ENCODE peak calls at places on chromosome 10, in nine cellular contexts. I is SK-N-SH, U is transverse colon, Y is psoas muscle, M is HepG2, B is fibroblast of lung, L is mammary epithelial cell, J is spleen, P is cardiac muscle cell. N is an unnamed sample. For H3K4me1, the result is how much of the 10 kb centered on the place peaks cover.

GRCh38 chr10:61606971-61607907 is 55.5 kb upstream of the CABCOCO1 start:
- DNase-seq in I (no peak), U (no peak), Y (no peak), M (peak), B (no peak), L (no peak), J (no peak), P (peak), N (no peak)

GRCh38 chr10:30027057-30028005 is 32.1 kb downstream of the JCAD start:
- DNase-seq in I (no peak), U (peak), Y (peak), M (no peak), B (no peak), L (peak), J (peak), P (no peak), N (peak)

GRCh38 chr10:104054430-104054829 is 31.2 kb downstream of the COL17A1 start:
- DNase-seq in I (no peak), U (no peak), Y (no peak), M (no peak), B (peak), L (no peak), J (no peak), P (no peak), N (no peak)

GRCh38 chr10:45373783-45374450 is at the start of gene ALOX5:
- DNase-seq in I (peak), U (peak), Y (peak), M (no peak), B (no peak), L (no peak), J (peak), P (peak), N (peak)

GRCh38 chr10:13414855-13415254 is 66.8 kb upstream of the SEPHS1 start:
- DNase-seq in I (peak), U (peak), Y (no peak), M (peak), B (peak), L (peak), J (no peak), P (peak), N (no peak)

GRCh38 chr10:36779238-36779846 is 346.1 kb upstream of the ANKRD30A start:
- DNase-seq in I (peak), U (peak), Y (no peak), M (peak), B (peak), L (peak), J (no peak), P (peak), N (no peak)

GRCh38 chr10:118472415-118472814 is 123.0 kb downstream of the PRLHR start:
- DNase-seq in I (no peak), U (no peak), Y (no peak), M (no peak), B (peak), L (peak), J (no peak), P (no peak), N (no peak)

GRCh38 chr10:102335184-102335583 is 60.3 kb upstream of the NFKB2 start:
- DNase-seq in I (no peak), U (no peak), Y (peak), M (no peak), B (peak), L (no peak), J (no peak), P (no peak), N (no peak)

GRCh38 chr10:22611425-22612111 is 102.8 kb downstream of the PIP4K2A start:
- DNase-seq in I (no peak), U (peak), Y (no peak), M (no peak), B (no peak), L (no peak), J (no peak), P (no peak), N (no peak)

GRCh38 chr10:9244880-9245279 is 1190.4 kb downstream of the GATA3 start:
- DNase-seq in I (no peak), U (no peak), Y (no peak), M (no peak), B (no peak), L (no peak), J (no peak), P (no peak), N (no peak)

GRCh38 chr10:50501478-50501877 is 122.3 kb downstream of the SGMS1 start:
- DNase-seq in I (no peak), U (no peak), Y (no peak), M (peak), B (peak), L (peak), J (no peak), P (no peak), N (no peak)

GRCh38 chr10:75770634-75771081 is 339.2 kb downstream of the LRMDA start:
- DNase-seq in I (no peak), U (no peak), Y (peak), M (no peak), B (peak), L (no peak), J (no peak), P (no peak), N (no peak)

GRCh38 chr10:62818426-62819011 is 2.4 kb upstream of the EGR2 start:
- DNase-seq in I (peak), U (peak), Y (peak), M (no peak), B (peak), L (peak), J (peak), P (peak), N (peak)
- TF ChIP-seq CTCF in I (peak), U (no peak), Y (no peak), M (no peak), B (no peak), L (no peak), J (no peak), P (no peak), N (no peak)

GRCh38 chr10:28494420-28494819 is 38.5 kb upstream of the WAC start:
- DNase-seq in I (no peak), U (no peak), Y (no peak), M (no peak), B (no peak), L (no peak), J (no peak), P (no peak), N (no peak)
- H3K27ac ChIP-seq in I (no peak), U (no peak), Y (no peak), M (no peak), B (no peak), L (no peak), J (no peak), P (no peak), N (no peak)

DNA sequence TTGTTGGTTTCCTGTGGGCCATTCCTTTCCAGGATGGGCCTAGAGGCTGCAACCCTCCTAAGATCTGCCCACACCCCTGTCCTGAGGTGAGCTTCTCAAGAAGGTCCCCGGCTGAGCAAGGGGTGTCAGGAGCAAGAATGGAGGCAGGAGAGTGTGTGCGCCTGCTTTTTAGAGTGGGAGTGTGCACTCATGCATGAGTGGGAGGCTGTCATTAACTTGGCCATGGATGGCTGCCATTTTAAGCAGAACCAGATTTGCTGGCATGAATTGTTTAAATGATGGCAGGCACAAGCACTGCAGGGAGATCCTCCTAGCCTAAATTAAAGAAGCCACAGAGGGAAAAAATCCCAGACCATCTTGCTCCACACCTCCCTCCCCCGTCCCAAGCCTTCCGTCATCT is 2.9 kb upstream of the SGPL1 start:
- DNase-seq in I (no peak), U (no peak), Y (no peak), M (no peak), B (no peak), L (no peak), J (no peak), P (no peak), N (no peak)
- H3K4me1 ChIP-seq in I (under half), U (under half), Y (under half), M (under half), B (under half), L (under half), J (under half), P (under half), N (under half)

DNA sequence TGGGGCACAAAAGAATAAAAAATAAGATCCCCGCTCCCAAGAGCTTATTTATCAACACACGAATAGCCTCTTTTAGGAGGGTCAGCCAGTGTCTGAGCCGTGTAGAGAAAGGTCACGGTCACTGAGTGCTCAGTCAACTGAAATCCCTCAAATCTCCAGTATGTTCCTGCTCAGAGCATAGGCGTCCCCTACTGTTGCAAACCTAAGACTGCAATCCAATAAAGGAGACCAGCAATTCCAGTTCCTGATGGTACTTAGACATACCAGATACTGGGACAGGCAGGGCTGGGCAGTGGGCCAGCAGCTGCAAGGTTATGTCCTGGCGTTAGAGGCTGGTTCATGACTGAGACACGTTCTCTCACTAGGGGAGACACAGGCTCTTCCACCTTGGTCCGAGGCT is 93.6 kb downstream of the CACNB2 start:
- DNase-seq in I (peak), U (peak), Y (no peak), M (no peak), B (no peak), L (no peak), J (no peak), P (peak), N (peak)
- TF ChIP-seq CTCF in I (no peak), U (no peak), Y (no peak), M (peak), B (no peak), L (no peak), J (no peak), P (peak), N (no peak)